ENCODE peak calls at places on chromosomes 16 and 17, in six cellular contexts. One of them, this sample, is unnamed.

GRCh38 chr17:41613277-41614082 is 913 bp upstream of the KRT16 start:
- DNase-seq in body of pancreas: no peak
- DNase-seq in NB4: no peak
- DNase-seq in breast epithelium: no peak
- DNase-seq in heart left ventricle: no peak
- DNase-seq in spleen: peak
- DNase-seq in this sample: no peak

GRCh38 chr17:58786586-58787295 is 31.1 kb downstream of the PPM1E start:
- DNase-seq in body of pancreas: peak
- DNase-seq in NB4: no peak
- DNase-seq in breast epithelium: no peak
- DNase-seq in heart left ventricle: no peak
- DNase-seq in spleen: no peak
- DNase-seq in this sample: no peak

GRCh38 chr17:17131876-17132275 is 74.3 kb downstream of the PLD6 start:
- DNase-seq in body of pancreas: no peak
- DNase-seq in NB4: no peak
- DNase-seq in breast epithelium: no peak
- DNase-seq in heart left ventricle: no peak
- DNase-seq in spleen: no peak
- DNase-seq in this sample: no peak

GRCh38 chr17:73939808-73940207 is 263.7 kb upstream of the RPL38 start:
- DNase-seq in body of pancreas: no peak
- DNase-seq in NB4: no peak
- DNase-seq in breast epithelium: no peak
- DNase-seq in heart left ventricle: no peak
- DNase-seq in spleen: no peak
- DNase-seq in this sample: no peak

GRCh38 chr16:17367932-17368331 is 102.8 kb downstream of the XYLT1 start:
- DNase-seq in body of pancreas: peak
- DNase-seq in NB4: no peak
- DNase-seq in breast epithelium: no peak
- DNase-seq in heart left ventricle: no peak
- DNase-seq in spleen: no peak
- DNase-seq in this sample: no peak

GRCh38 chr16:78842950-78843349 is 743.5 kb downstream of the WWOX start:
- DNase-seq in body of pancreas: no peak
- DNase-seq in NB4: no peak
- DNase-seq in breast epithelium: no peak
- DNase-seq in heart left ventricle: no peak
- DNase-seq in spleen: no peak
- DNase-seq in this sample: no peak

GRCh38 chr17:7878234-7878633 is 10.4 kb upstream of the CHD3 start:
- DNase-seq in body of pancreas: no peak
- DNase-seq in NB4: no peak
- DNase-seq in breast epithelium: no peak
- DNase-seq in heart left ventricle: no peak
- DNase-seq in spleen: no peak
- DNase-seq in this sample: no peak

GRCh38 chr17:58322581-58323419 is 5.8 kb downstream of the TSPOAP1 start:
- DNase-seq in body of pancreas: no peak
- DNase-seq in NB4: no peak
- DNase-seq in breast epithelium: no peak
- DNase-seq in heart left ventricle: no peak
- DNase-seq in spleen: peak
- DNase-seq in this sample: no peak

GRCh38 chr17:38750312-38751121 is 2.0 kb upstream of the PSMB3 start:
- DNase-seq in body of pancreas: no peak
- DNase-seq in NB4: no peak
- DNase-seq in breast epithelium: no peak
- DNase-seq in heart left ventricle: no peak
- DNase-seq in spleen: peak
- DNase-seq in this sample: no peak

GRCh38 chr16:68539704-68540370 is 746 bp downstream of the ZFP90 start:
- DNase-seq in body of pancreas: no peak
- DNase-seq in NB4: peak
- DNase-seq in breast epithelium: no peak
- DNase-seq in heart left ventricle: no peak
- DNase-seq in spleen: no peak
- DNase-seq in this sample: no peak

GRCh38 chr17:30821751-30822723 is 2.5 kb downstream of the CRLF3 start:
- DNase-seq in body of pancreas: no peak
- DNase-seq in NB4: peak
- DNase-seq in breast epithelium: no peak
- DNase-seq in heart left ventricle: no peak
- DNase-seq in spleen: no peak
- DNase-seq in this sample: no peak

GRCh38 chr16:616771-617586 is 13.8 kb upstream of the WFIKKN1 start:
- DNase-seq in body of pancreas: no peak
- DNase-seq in NB4: no peak
- DNase-seq in breast epithelium: no peak
- DNase-seq in heart left ventricle: no peak
- DNase-seq in spleen: no peak
- DNase-seq in this sample: no peak

GRCh38 chr16:48608871-48609452 is 1.0 kb downstream of the N4BP1 start:
- DNase-seq in body of pancreas: no peak
- DNase-seq in NB4: no peak
- DNase-seq in breast epithelium: no peak
- DNase-seq in heart left ventricle: no peak
- DNase-seq in spleen: no peak
- DNase-seq in this sample: no peak

GRCh38 chr17:10357768-10358167 is 15.0 kb downstream of the MYH13 start:
- DNase-seq in body of pancreas: no peak
- DNase-seq in NB4: peak
- DNase-seq in breast epithelium: no peak
- DNase-seq in heart left ventricle: no peak
- DNase-seq in spleen: no peak
- DNase-seq in this sample: no peak

GRCh38 chr17:59418732-59419166 is 87.3 kb downstream of the YPEL2 start:
- DNase-seq in body of pancreas: no peak
- DNase-seq in NB4: no peak
- DNase-seq in breast epithelium: no peak
- DNase-seq in heart left ventricle: no peak
- DNase-seq in spleen: no peak
- DNase-seq in this sample: no peak

GRCh38 chr16:59385953-59386352 is 651.8 kb upstream of the GOT2 start:
- DNase-seq in body of pancreas: peak
- DNase-seq in NB4: no peak
- DNase-seq in breast epithelium: no peak
- DNase-seq in heart left ventricle: no peak
- DNase-seq in spleen: no peak
- DNase-seq in this sample: no peak

GRCh38 chr16:89709716-89710480 is 8.4 kb upstream of the SPATA2L start:
- DNase-seq in body of pancreas: no peak
- DNase-seq in NB4: no peak
- DNase-seq in breast epithelium: no peak
- DNase-seq in heart left ventricle: no peak
- DNase-seq in spleen: peak
- DNase-seq in this sample: no peak

GRCh38 chr16:89710709-89711564 is 9.4 kb upstream of the SPATA2L start:
- DNase-seq in body of pancreas: no peak
- DNase-seq in NB4: no peak
- DNase-seq in breast epithelium: no peak
- DNase-seq in heart left ventricle: no peak
- DNase-seq in spleen: peak
- DNase-seq in this sample: no peak

GRCh38 chr16:89709166-89709565 is 7.7 kb upstream of the SPATA2L start:
- DNase-seq in body of pancreas: no peak
- DNase-seq in NB4: no peak
- DNase-seq in breast epithelium: no peak
- DNase-seq in heart left ventricle: no peak
- DNase-seq in spleen: no peak
- DNase-seq in this sample: no peak

GRCh38 chr16:89712476-89712805 is 8.3 kb downstream of the VPS9D1 start:
- DNase-seq in body of pancreas: no peak
- DNase-seq in NB4: peak
- DNase-seq in breast epithelium: no peak
- DNase-seq in heart left ventricle: no peak
- DNase-seq in spleen: no peak
- DNase-seq in this sample: no peak

DNA sequence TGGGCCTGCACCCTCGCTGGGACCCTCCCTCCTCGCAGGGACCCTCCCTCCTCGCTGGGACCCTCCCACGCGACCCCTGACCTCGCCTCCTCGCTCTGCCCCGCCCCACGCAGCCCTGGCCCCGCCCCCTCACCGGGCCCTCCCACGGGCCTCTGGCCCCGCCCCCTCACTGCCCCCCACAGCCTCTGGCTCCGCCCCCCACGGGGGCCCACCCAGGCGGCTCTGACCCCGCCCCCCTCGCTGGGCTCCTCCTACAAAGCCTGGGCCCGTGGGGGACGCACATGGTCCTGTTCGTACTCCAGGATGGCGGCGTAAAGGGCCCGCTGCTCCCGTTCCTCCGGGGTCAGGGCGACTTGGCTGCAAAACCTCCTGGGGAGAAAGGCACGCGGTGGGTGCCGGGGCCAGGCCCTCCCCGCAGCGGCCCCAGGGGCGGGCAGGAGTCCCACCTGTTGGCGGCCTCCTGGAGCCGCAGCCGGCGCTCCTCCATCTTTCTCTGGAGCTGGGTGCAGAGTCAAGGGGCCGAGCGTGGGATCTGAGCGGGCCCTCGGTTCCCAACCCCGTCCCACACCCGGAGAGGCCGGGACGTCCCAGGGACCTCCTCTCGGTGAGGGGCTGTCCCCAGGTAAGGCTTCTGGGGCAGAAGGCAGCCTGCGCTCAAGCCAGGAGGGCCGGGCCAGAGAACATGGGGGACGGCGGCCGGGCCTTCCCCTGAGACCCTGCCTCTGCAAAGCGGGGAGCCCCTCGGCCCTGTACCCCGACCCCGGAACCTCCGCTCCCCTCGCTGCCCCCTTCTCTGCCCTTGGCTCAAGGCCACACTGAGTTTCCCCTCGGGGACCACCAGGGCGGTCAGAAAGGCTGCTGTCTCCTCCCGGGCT is 8.9 kb downstream of the VPS9D1 start:
- DNase-seq in body of pancreas: peak
- DNase-seq in NB4: peak
- DNase-seq in breast epithelium: no peak
- DNase-seq in heart left ventricle: no peak
- DNase-seq in spleen: peak
- DNase-seq in this sample: no peak
- TF ChIP-seq POLR2A in body of pancreas: no peak
- TF ChIP-seq POLR2A in NB4: peak
- TF ChIP-seq POLR2A in breast epithelium: no peak
- TF ChIP-seq POLR2A in heart left ventricle: no peak
- TF ChIP-seq POLR2A in spleen: no peak
- TF ChIP-seq POLR2A in this sample: no peak

DNA sequence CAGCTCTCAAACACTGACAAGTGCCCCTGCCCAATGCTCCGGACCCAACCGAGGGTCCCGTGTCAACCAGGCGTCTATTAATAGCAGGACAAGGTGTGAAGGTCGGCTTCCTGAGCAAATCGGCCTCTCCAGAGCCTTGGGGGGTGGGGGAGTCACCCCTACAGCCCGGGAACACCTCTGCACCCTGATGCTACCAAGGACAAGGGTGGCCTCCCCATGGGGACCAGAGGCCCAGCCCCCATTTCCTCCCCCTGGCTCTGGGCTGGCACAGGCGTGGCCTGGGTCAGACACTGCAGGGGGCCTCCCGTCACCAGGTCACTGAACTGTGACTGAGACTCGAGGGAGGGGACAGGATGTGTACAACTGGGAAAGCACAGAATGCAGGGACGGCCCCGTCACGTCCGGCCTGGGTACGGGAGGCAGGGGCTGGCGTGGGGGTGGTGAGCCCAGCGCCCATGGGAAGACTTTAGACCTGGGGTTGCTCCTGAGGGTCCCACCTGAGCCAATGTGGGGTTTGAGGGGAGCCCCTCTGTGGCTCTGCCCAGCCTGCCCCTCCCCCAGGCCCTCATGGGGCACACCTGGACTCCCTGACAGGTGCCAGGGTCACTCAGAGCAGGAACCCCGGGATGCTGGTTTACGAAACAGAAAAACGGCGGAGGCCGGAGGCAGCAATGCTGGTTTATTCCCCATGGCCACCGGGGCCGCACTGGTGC is 579 bp upstream of the CYBA start:
- DNase-seq in body of pancreas: peak
- DNase-seq in NB4: peak
- DNase-seq in breast epithelium: no peak
- DNase-seq in heart left ventricle: peak
- DNase-seq in spleen: peak
- DNase-seq in this sample: no peak
- TF ChIP-seq POLR2A in body of pancreas: no peak
- TF ChIP-seq POLR2A in NB4: no peak
- TF ChIP-seq POLR2A in breast epithelium: no peak
- TF ChIP-seq POLR2A in heart left ventricle: no peak
- TF ChIP-seq POLR2A in spleen: no peak
- TF ChIP-seq POLR2A in this sample: no peak

GRCh38 chr16:11253009-11253994 is 2.7 kb downstream of the SOCS1 start:
- DNase-seq in body of pancreas: no peak
- DNase-seq in NB4: peak
- DNase-seq in breast epithelium: no peak
- DNase-seq in heart left ventricle: no peak
- DNase-seq in spleen: no peak
- DNase-seq in this sample: no peak

GRCh38 chr16:11250786-11251524 is 5.0 kb downstream of the SOCS1 start:
- DNase-seq in body of pancreas: no peak
- DNase-seq in NB4: no peak
- DNase-seq in breast epithelium: no peak
- DNase-seq in heart left ventricle: no peak
- DNase-seq in spleen: no peak
- DNase-seq in this sample: no peak

GRCh38 chr16:11252482-11252931 is 3.5 kb downstream of the SOCS1 start:
- DNase-seq in body of pancreas: no peak
- DNase-seq in NB4: no peak
- DNase-seq in breast epithelium: no peak
- DNase-seq in heart left ventricle: no peak
- DNase-seq in spleen: no peak
- DNase-seq in this sample: no peak

GRCh38 chr16:11250091-11250785 is 5.8 kb downstream of the SOCS1 start:
- DNase-seq in body of pancreas: no peak
- DNase-seq in NB4: no peak
- DNase-seq in breast epithelium: no peak
- DNase-seq in heart left ventricle: no peak
- DNase-seq in spleen: no peak
- DNase-seq in this sample: no peak

GRCh38 chr16:11251525-11252481 is 4.2 kb downstream of the SOCS1 start:
- DNase-seq in body of pancreas: peak
- DNase-seq in NB4: peak
- DNase-seq in breast epithelium: no peak
- DNase-seq in heart left ventricle: no peak
- DNase-seq in spleen: peak
- DNase-seq in this sample: no peak
- TF ChIP-seq POLR2A in body of pancreas: no peak
- TF ChIP-seq POLR2A in NB4: no peak
- TF ChIP-seq POLR2A in breast epithelium: no peak
- TF ChIP-seq POLR2A in heart left ventricle: no peak
- TF ChIP-seq POLR2A in spleen: no peak
- TF ChIP-seq POLR2A in this sample: no peak

DNA sequence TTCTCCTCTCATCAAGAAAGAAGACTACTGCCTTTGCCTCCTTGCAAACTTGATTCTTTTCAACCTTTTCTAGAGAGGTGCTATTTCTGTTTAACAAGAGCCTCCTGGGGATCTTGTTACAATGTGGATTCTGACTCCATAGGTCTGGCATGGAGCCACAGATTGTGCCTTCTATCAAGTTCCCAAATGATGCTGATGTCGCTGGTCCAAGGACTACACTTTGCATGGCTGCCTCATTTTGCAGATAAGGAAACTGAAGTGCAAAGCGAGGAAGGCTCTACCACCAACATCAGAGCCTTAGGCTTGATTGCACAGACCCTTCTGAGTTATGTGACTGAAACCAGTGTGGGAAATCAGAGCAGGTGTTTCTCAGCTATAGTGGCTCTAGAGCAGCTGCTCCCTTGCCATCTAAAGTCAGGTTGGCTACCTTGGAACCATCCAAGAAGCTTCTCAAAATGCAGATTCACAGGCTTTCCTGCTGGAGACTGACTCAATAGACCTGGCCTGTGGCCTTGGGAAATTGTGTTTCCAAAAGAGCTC is 377.9 kb downstream of the SOX9 start:
- DNase-seq in body of pancreas: no peak
- DNase-seq in NB4: no peak
- DNase-seq in breast epithelium: no peak
- DNase-seq in heart left ventricle: no peak
- DNase-seq in spleen: no peak
- DNase-seq in this sample: no peak
- TF ChIP-seq POLR2A in body of pancreas: no peak
- TF ChIP-seq POLR2A in NB4: no peak
- TF ChIP-seq POLR2A in breast epithelium: no peak
- TF ChIP-seq POLR2A in heart left ventricle: no peak
- TF ChIP-seq POLR2A in spleen: no peak
- TF ChIP-seq POLR2A in this sample: no peak

This sample was measured in suprapubic skin.